ENCODE peak calls at places on chromosomes 6 and 20, in six cellular contexts. X is GM13977; A is dorsolateral prefrontal cortex; M is AG09309; Q is CD4-positive, alpha-beta T cell; B is NB4. K is an unnamed sample.

GRCh38 chr6:169087436-169088046 is 166.1 kb downstream of the THBS2 start:
- DNase-seq in X (no peak), A (no peak), M (no peak), Q (no peak), B (no peak), K (no peak)

GRCh38 chr20:10093087-10093591 is 58.4 kb downstream of the ANKEF1 start:
- DNase-seq in X (no peak), A (peak; percentile 80), M (no peak), Q (no peak), B (no peak), K (no peak)

GRCh38 chr6:170187669-170188566 is 103.0 kb downstream of the DLL1 start:
- DNase-seq in X (no peak), A (no peak), M (no peak), Q (no peak), B (no peak), K (no peak)

GRCh38 chr20:51772236-51772635 is 4.0 kb upstream of the ATP9A start:
- DNase-seq in X (no peak), A (no peak), M (no peak), Q (no peak), B (no peak), K (no peak)

GRCh38 chr6:127520061-127520460 is 926 bp upstream of the MTCL3 start:
- DNase-seq in X (no peak), A (no peak), M (no peak), Q (no peak), B (peak; percentile 17), K (peak; percentile 14)

GRCh38 chr6:127102299-127102698 is 16.2 kb upstream of the RSPO3 start:
- DNase-seq in X (no peak), A (no peak), M (peak; percentile 92), Q (no peak), B (peak; percentile 91), K (no peak)

GRCh38 chr20:33863440-33864323 is 52.5 kb downstream of the CHMP4B start:
- DNase-seq in X (no peak), A (no peak), M (no peak), Q (no peak), B (no peak), K (no peak)

GRCh38 chr20:31677553-31678260 is 40.0 kb downstream of the COX4I2 start:
- DNase-seq in X (no peak), A (no peak), M (no peak), Q (no peak), B (no peak), K (no peak)

GRCh38 chr6:121619013-121619412 is 183.6 kb downstream of the GJA1 start:
- DNase-seq in X (no peak), A (no peak), M (no peak), Q (no peak), B (no peak), K (no peak)

GRCh38 chr6:7672066-7673062 is 53.5 kb upstream of the BMP6 start:
- DNase-seq in X (no peak), A (no peak), M (no peak), Q (no peak), B (no peak), K (no peak)

GRCh38 chr6:28490191-28490890 is 25.3 kb downstream of the GPX6 start:
- DNase-seq in X (no peak), A (no peak), M (no peak), Q (no peak), B (peak; percentile 22), K (no peak)

GRCh38 chr6:31652925-31653724 is 664 bp upstream of the BAG6 start:
- DNase-seq in X (peak; percentile 93), A (peak; percentile 89), M (peak; percentile 68), Q (no peak), B (peak; percentile 97), K (no peak)

GRCh38 chr6:157290797-157291196 is 32.5 kb downstream of the TMEM242 start:
- DNase-seq in X (no peak), A (no peak), M (no peak), Q (no peak), B (no peak), K (no peak)

GRCh38 chr6:111799576-111800467 is 73.4 kb downstream of the FYN start:
- DNase-seq in X (no peak), A (no peak), M (no peak), Q (no peak), B (no peak), K (no peak)

GRCh38 chr20:41145317-41145716 is 8.0 kb downstream of the PLCG1 start:
- DNase-seq in X (no peak), A (no peak), M (no peak), Q (no peak), B (no peak), K (no peak)

GRCh38 chr6:32882879-32883250 is 28.9 kb downstream of the PSMB9 start:
- DNase-seq in X (no peak), A (no peak), M (no peak), Q (no peak), B (no peak), K (no peak)

GRCh38 chr20:41002842-41003142 is 25.8 kb upstream of the TOP1 start:
- DNase-seq in X (no peak), A (no peak), M (no peak), Q (no peak), B (no peak), K (no peak)

GRCh38 chr6:67640462-67640861 is 994.6 kb upstream of the ADGRB3 start:
- DNase-seq in X (no peak), A (no peak), M (no peak), Q (no peak), B (peak; percentile 16), K (no peak)

GRCh38 chr6:107495196-107495643 is 5.3 kb downstream of the SOBP start:
- DNase-seq in X (no peak), A (peak; percentile 16), M (no peak), Q (no peak), B (no peak), K (no peak)

GRCh38 chr20:33176101-33176500 is 8.1 kb downstream of the BPIFA2 start:
- DNase-seq in X (no peak), A (no peak), M (no peak), Q (no peak), B (no peak), K (no peak)

GRCh38 chr6:136771306-136771705 is 21.0 kb downstream of the MAP3K5 start:
- DNase-seq in X (no peak), A (no peak), M (no peak), Q (no peak), B (no peak), K (no peak)

GRCh38 chr20:32332614-32333013 is 25.5 kb upstream of the ASXL1 start:
- DNase-seq in X (no peak), A (no peak), M (no peak), Q (no peak), B (no peak), K (no peak)

GRCh38 chr6:90233994-90234393 is 62.6 kb downstream of the BACH2 start:
- DNase-seq in X (no peak), A (no peak), M (no peak), Q (peak; percentile 59), B (no peak), K (no peak)

GRCh38 chr6:53761036-53761435 is 33.8 kb upstream of the LRRC1 start:
- DNase-seq in X (no peak), A (no peak), M (no peak), Q (no peak), B (no peak), K (no peak)

GRCh38 chr6:10686901-10687300 is 7.5 kb downstream of the C6orf52 start:
- DNase-seq in X (no peak), A (no peak), M (no peak), Q (no peak), B (no peak), K (no peak)

GRCh38 chr6:25652007-25652515 is at the start of gene SCGN:
- DNase-seq in X (peak; percentile 31), A (no peak), M (no peak), Q (peak; percentile 17), B (peak; percentile 13), K (peak; percentile 15)

DNA sequence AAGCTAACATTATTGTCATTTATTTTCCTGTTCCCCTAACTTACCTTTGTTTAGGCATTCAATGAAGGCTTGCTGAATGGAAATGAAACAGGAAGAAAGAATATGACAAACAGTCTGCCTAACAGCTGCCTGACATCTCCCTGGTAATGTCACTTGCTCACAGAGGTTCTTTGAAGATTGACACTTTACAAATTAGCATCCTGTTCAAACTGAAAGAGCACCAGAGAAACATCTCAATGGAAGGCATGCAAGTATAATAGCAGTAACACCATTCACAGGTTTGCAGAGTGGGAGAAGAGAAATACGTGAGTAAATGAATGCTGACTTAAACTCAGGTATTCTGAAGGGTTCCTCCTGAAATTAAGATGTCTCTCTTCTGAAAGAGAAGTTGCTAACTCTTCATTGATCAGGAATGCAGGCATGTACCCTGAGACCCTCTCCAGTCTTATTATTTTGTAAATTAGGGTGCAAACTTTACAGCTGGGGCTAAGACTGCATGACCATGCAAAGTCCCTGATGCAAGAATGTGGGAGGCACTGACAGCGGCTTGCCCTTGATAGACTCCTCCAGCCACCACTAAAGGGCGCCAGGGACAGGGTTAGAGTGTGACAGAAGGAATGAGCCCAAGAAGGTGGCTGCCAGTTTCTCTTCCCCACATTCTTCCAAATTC is 1.3 kb upstream of the SMLR1 start:
- DNase-seq in X (no peak), A (no peak), M (no peak), Q (no peak), B (no peak), K (no peak)
- TF ChIP-seq CTCF in X (no peak), A (no peak), M (no peak), Q (no peak), B (no peak), K (no peak)

GRCh38 chr6:11705069-11705468 is 73.5 kb downstream of the ADTRP start:
- DNase-seq in X (no peak), A (no peak), M (no peak), Q (no peak), B (no peak), K (no peak)

GRCh38 chr6:11701568-11701967 is 77.0 kb downstream of the ADTRP start:
- DNase-seq in X (no peak), A (no peak), M (no peak), Q (no peak), B (no peak), K (no peak)

GRCh38 chr6:11702039-11702795 is 76.4 kb downstream of the ADTRP start:
- DNase-seq in X (no peak), A (peak; percentile 60), M (peak; percentile 37), Q (no peak), B (peak; percentile 28), K (no peak)

GRCh38 chr6:11702796-11703130 is 75.8 kb downstream of the ADTRP start:
- DNase-seq in X (no peak), A (no peak), M (no peak), Q (no peak), B (no peak), K (no peak)

GRCh38 chr6:11700118-11700718 is 78.4 kb downstream of the ADTRP start:
- DNase-seq in X (no peak), A (no peak), M (no peak), Q (no peak), B (peak; percentile 71), K (no peak)
- TF ChIP-seq CTCF in X (peak; percentile 56), A (peak; percentile 28), M (peak; percentile 44), Q (peak; percentile 67), B (peak; percentile 27), K (peak; percentile 69)

GRCh38 chr20:23349338-23350006 is 1.1 kb upstream of the NXT1 start:
- DNase-seq in X (peak; percentile 53), A (no peak), M (no peak), Q (no peak), B (no peak), K (no peak)
- TF ChIP-seq CTCF in X (peak; percentile 42), A (peak; percentile 48), M (peak; percentile 41), Q (peak; percentile 85), B (peak; percentile 39), K (peak; percentile 78)

DNA sequence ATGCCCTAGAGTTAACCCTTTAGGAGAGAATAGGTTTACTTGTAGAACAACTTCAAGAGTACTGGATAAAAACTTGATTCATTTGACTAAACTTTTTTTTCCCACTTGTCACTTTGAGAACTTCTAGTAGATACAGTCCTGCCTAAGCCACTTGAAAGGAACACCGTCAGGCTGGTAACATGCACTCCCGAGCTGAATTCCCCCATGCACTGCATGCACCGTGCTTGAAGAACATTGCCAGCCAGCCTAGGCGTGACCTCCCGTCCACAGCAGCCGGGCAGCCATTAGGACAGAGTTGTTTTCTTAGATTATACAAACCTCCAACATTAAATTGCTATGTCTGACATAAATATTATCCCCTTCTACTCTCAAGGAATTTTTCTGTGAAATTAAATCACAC is 52.6 kb downstream of the SMLR1 start:
- DNase-seq in X (no peak), A (no peak), M (no peak), Q (no peak), B (no peak), K (no peak)
- TF ChIP-seq CTCF in X (no peak), A (no peak), M (no peak), Q (no peak), B (no peak), K (no peak)